ENCODE peak calls at places on chromosomes 7 and 10, in nine cellular contexts. One of them, this sample, is unnamed.

GRCh38 chr10:112904000-112904399 is 46.0 kb upstream of the TCF7L2 start:
- DNase-seq in NCI-H1092: no peak
- DNase-seq in cerebellum: no peak
- DNase-seq in lower leg skin: no peak
- DNase-seq in NCI-H774: no peak
- DNase-seq in mucosa of gallbladder: no peak
- DNase-seq in CD8-positive, alpha-beta memory T cell: no peak
- DNase-seq in GM12865: no peak
- DNase-seq in activated T-helper 1 cell treated with anti-CD3 and anti-CD28 coated beads, Interleukin-12 subunit alpha, Interleukin-12 subunit beta, Interleukin-2, Interleukin-4 antibody, amounts not matched to agents 30 ng/mL and 10 ng/mL and 1 ng/mL, durations not matched to agents 14 hours and 24 hours and 36 hours: no peak
- DNase-seq in this sample: no peak

GRCh38 chr10:111475720-111476119 is 398.9 kb downstream of the ADRA2A start:
- DNase-seq in lower leg skin: no peak
- DNase-seq in activated T-helper 1 cell treated with anti-CD3 and anti-CD28 coated beads, Interleukin-12 subunit alpha, Interleukin-12 subunit beta, Interleukin-2, Interleukin-4 antibody, amounts not matched to agents 30 ng/mL and 10 ng/mL and 1 ng/mL, durations not matched to agents 14 hours and 24 hours and 36 hours: no peak
- DNase-seq in NCI-H1092: no peak
- DNase-seq in NCI-H774: no peak
- DNase-seq in CD8-positive, alpha-beta memory T cell: no peak
- DNase-seq in mucosa of gallbladder: no peak
- DNase-seq in cerebellum: no peak
- DNase-seq in GM12865: no peak
- DNase-seq in this sample: no peak

GRCh38 chr10:114754445-114755320 is 66.9 kb upstream of the FHIP2A start:
- DNase-seq in lower leg skin: no peak
- DNase-seq in GM12865: no peak
- DNase-seq in NCI-H1092: no peak
- DNase-seq in activated T-helper 1 cell treated with anti-CD3 and anti-CD28 coated beads, Interleukin-12 subunit alpha, Interleukin-12 subunit beta, Interleukin-2, Interleukin-4 antibody, amounts not matched to agents 30 ng/mL and 10 ng/mL and 1 ng/mL, durations not matched to agents 14 hours and 24 hours and 36 hours: no peak
- DNase-seq in NCI-H774: no peak
- DNase-seq in cerebellum: peak; percentile 33
- DNase-seq in mucosa of gallbladder: no peak
- DNase-seq in CD8-positive, alpha-beta memory T cell: no peak
- DNase-seq in this sample: no peak

GRCh38 chr10:68560916-68561691 is 967 bp downstream of the TET1 start:
- DNase-seq in cerebellum: no peak
- DNase-seq in NCI-H1092: peak; percentile 1
- DNase-seq in GM12865: no peak
- DNase-seq in CD8-positive, alpha-beta memory T cell: no peak
- DNase-seq in NCI-H774: no peak
- DNase-seq in mucosa of gallbladder: no peak
- DNase-seq in activated T-helper 1 cell treated with anti-CD3 and anti-CD28 coated beads, Interleukin-12 subunit alpha, Interleukin-12 subunit beta, Interleukin-2, Interleukin-4 antibody, amounts not matched to agents 30 ng/mL and 10 ng/mL and 1 ng/mL, durations not matched to agents 14 hours and 24 hours and 36 hours: no peak
- DNase-seq in lower leg skin: peak; percentile 87
- DNase-seq in this sample: no peak

GRCh38 chr10:79433324-79434222 is 11.9 kb downstream of the ZCCHC24 start:
- DNase-seq in NCI-H1092: no peak
- DNase-seq in GM12865: no peak
- DNase-seq in NCI-H774: no peak
- DNase-seq in lower leg skin: no peak
- DNase-seq in CD8-positive, alpha-beta memory T cell: no peak
- DNase-seq in mucosa of gallbladder: no peak
- DNase-seq in activated T-helper 1 cell treated with anti-CD3 and anti-CD28 coated beads, Interleukin-12 subunit alpha, Interleukin-12 subunit beta, Interleukin-2, Interleukin-4 antibody, amounts not matched to agents 30 ng/mL and 10 ng/mL and 1 ng/mL, durations not matched to agents 14 hours and 24 hours and 36 hours: no peak
- DNase-seq in cerebellum: no peak
- DNase-seq in this sample: no peak

GRCh38 chr7:23767514-23767913 is 57.5 kb downstream of the STK31 start:
- DNase-seq in lower leg skin: no peak
- DNase-seq in GM12865: no peak
- DNase-seq in CD8-positive, alpha-beta memory T cell: no peak
- DNase-seq in NCI-H1092: no peak
- DNase-seq in cerebellum: no peak
- DNase-seq in activated T-helper 1 cell treated with anti-CD3 and anti-CD28 coated beads, Interleukin-12 subunit alpha, Interleukin-12 subunit beta, Interleukin-2, Interleukin-4 antibody, amounts not matched to agents 30 ng/mL and 10 ng/mL and 1 ng/mL, durations not matched to agents 14 hours and 24 hours and 36 hours: no peak
- DNase-seq in mucosa of gallbladder: no peak
- DNase-seq in NCI-H774: no peak
- DNase-seq in this sample: no peak

GRCh38 chr7:80311313-80311712 is 176.7 kb downstream of the GNAI1 start:
- DNase-seq in lower leg skin: no peak
- DNase-seq in CD8-positive, alpha-beta memory T cell: no peak
- DNase-seq in GM12865: no peak
- DNase-seq in NCI-H774: no peak
- DNase-seq in NCI-H1092: no peak
- DNase-seq in cerebellum: no peak
- DNase-seq in mucosa of gallbladder: no peak
- DNase-seq in activated T-helper 1 cell treated with anti-CD3 and anti-CD28 coated beads, Interleukin-12 subunit alpha, Interleukin-12 subunit beta, Interleukin-2, Interleukin-4 antibody, amounts not matched to agents 30 ng/mL and 10 ng/mL and 1 ng/mL, durations not matched to agents 14 hours and 24 hours and 36 hours: no peak
- DNase-seq in this sample: no peak

GRCh38 chr10:60148266-60148840 is 241.3 kb downstream of the ANK3 start:
- DNase-seq in cerebellum: no peak
- DNase-seq in activated T-helper 1 cell treated with anti-CD3 and anti-CD28 coated beads, Interleukin-12 subunit alpha, Interleukin-12 subunit beta, Interleukin-2, Interleukin-4 antibody, amounts not matched to agents 30 ng/mL and 10 ng/mL and 1 ng/mL, durations not matched to agents 14 hours and 24 hours and 36 hours: no peak
- DNase-seq in NCI-H1092: no peak
- DNase-seq in GM12865: no peak
- DNase-seq in CD8-positive, alpha-beta memory T cell: no peak
- DNase-seq in mucosa of gallbladder: peak; percentile 45
- DNase-seq in NCI-H774: no peak
- DNase-seq in lower leg skin: no peak
- DNase-seq in this sample: no peak

GRCh38 chr7:116165717-116166116 is 44.6 kb upstream of the TES start:
- DNase-seq in cerebellum: no peak
- DNase-seq in GM12865: peak; percentile 64
- DNase-seq in NCI-H1092: no peak
- DNase-seq in NCI-H774: no peak
- DNase-seq in CD8-positive, alpha-beta memory T cell: no peak
- DNase-seq in mucosa of gallbladder: no peak
- DNase-seq in activated T-helper 1 cell treated with anti-CD3 and anti-CD28 coated beads, Interleukin-12 subunit alpha, Interleukin-12 subunit beta, Interleukin-2, Interleukin-4 antibody, amounts not matched to agents 30 ng/mL and 10 ng/mL and 1 ng/mL, durations not matched to agents 14 hours and 24 hours and 36 hours: no peak
- DNase-seq in lower leg skin: no peak
- DNase-seq in this sample: no peak

GRCh38 chr7:6262206-6262605 is 10.2 kb downstream of the CYTH3 start:
- DNase-seq in cerebellum: no peak
- DNase-seq in NCI-H774: no peak
- DNase-seq in mucosa of gallbladder: no peak
- DNase-seq in activated T-helper 1 cell treated with anti-CD3 and anti-CD28 coated beads, Interleukin-12 subunit alpha, Interleukin-12 subunit beta, Interleukin-2, Interleukin-4 antibody, amounts not matched to agents 30 ng/mL and 10 ng/mL and 1 ng/mL, durations not matched to agents 14 hours and 24 hours and 36 hours: no peak
- DNase-seq in NCI-H1092: no peak
- DNase-seq in lower leg skin: no peak
- DNase-seq in CD8-positive, alpha-beta memory T cell: no peak
- DNase-seq in GM12865: no peak
- DNase-seq in this sample: no peak

GRCh38 chr7:130733866-130734524 is at the start of gene KLF14:
- DNase-seq in NCI-H1092: no peak
- DNase-seq in mucosa of gallbladder: no peak
- DNase-seq in CD8-positive, alpha-beta memory T cell: peak; percentile 10
- DNase-seq in activated T-helper 1 cell treated with anti-CD3 and anti-CD28 coated beads, Interleukin-12 subunit alpha, Interleukin-12 subunit beta, Interleukin-2, Interleukin-4 antibody, amounts not matched to agents 30 ng/mL and 10 ng/mL and 1 ng/mL, durations not matched to agents 14 hours and 24 hours and 36 hours: peak; percentile 12
- DNase-seq in lower leg skin: no peak
- DNase-seq in NCI-H774: no peak
- DNase-seq in GM12865: peak; percentile 9
- DNase-seq in cerebellum: no peak
- DNase-seq in this sample: no peak

GRCh38 chr7:73941836-73942551 is 81.0 kb downstream of the TMEM270 start:
- DNase-seq in GM12865: no peak
- DNase-seq in cerebellum: no peak
- DNase-seq in CD8-positive, alpha-beta memory T cell: no peak
- DNase-seq in lower leg skin: no peak
- DNase-seq in activated T-helper 1 cell treated with anti-CD3 and anti-CD28 coated beads, Interleukin-12 subunit alpha, Interleukin-12 subunit beta, Interleukin-2, Interleukin-4 antibody, amounts not matched to agents 30 ng/mL and 10 ng/mL and 1 ng/mL, durations not matched to agents 14 hours and 24 hours and 36 hours: no peak
- DNase-seq in NCI-H1092: no peak
- DNase-seq in NCI-H774: no peak
- DNase-seq in mucosa of gallbladder: no peak
- DNase-seq in this sample: no peak